ENCODE peak calls at places on chromosomes 16 and 17, in five cellular contexts. S is A549, A is left ventricle myocardium inferior, N is AG09309, F is DND-41. O is an unnamed sample.

GRCh38 chr16:84821728-84822676 is 2.2 kb downstream of the CRISPLD2 start:
- DNase-seq in S (no peak), N (no peak), A (no peak), F (no peak), O (no peak)

GRCh38 chr16:27221576-27222498 is 18.5 kb downstream of the KDM8 start:
- DNase-seq in A (peak; percentile 60), S (no peak), F (no peak), N (no peak), O (peak; percentile 67)

GRCh38 chr17:68860941-68861340 is 94.3 kb downstream of the ABCA8 start:
- DNase-seq in S (no peak), N (no peak), A (no peak), F (no peak), O (no peak)

GRCh38 chr16:22239131-22239805 is 33.2 kb downstream of the EEF2K start:
- DNase-seq in F (no peak), A (no peak), N (no peak), S (no peak), O (no peak)

GRCh38 chr17:64006361-64007088 is 8.4 kb downstream of the PRR29 start:
- DNase-seq in N (no peak), S (no peak), F (no peak), A (peak; percentile 75), O (no peak)

GRCh38 chr17:18177137-18177536 is 6.5 kb upstream of the ALKBH5 start:
- DNase-seq in N (no peak), A (no peak), F (no peak), S (no peak), O (no peak)

GRCh38 chr16:24645739-24646645 is 83.5 kb upstream of the TNRC6A start:
- DNase-seq in A (no peak), S (peak; percentile 90), F (no peak), N (peak; percentile 99), O (peak; percentile 99)

GRCh38 chr17:39792523-39793221 is 54.9 kb downstream of the GRB7 start:
- DNase-seq in A (no peak), S (no peak), N (no peak), F (no peak), O (no peak)

GRCh38 chr16:69924777-69925191 is 26.4 kb upstream of the CLEC18A start:
- DNase-seq in S (no peak), F (no peak), A (peak; percentile 69), N (peak; percentile 67), O (peak; percentile 85)

GRCh38 chr16:84117482-84117843 is 721 bp upstream of the MBTPS1 start:
- DNase-seq in S (peak; percentile 28), A (no peak), F (peak; percentile 52), N (no peak), O (peak; percentile 43)

GRCh38 chr17:45234641-45235040 is 13.0 kb downstream of the FMNL1 start:
- DNase-seq in F (peak; percentile 66), A (no peak), S (no peak), N (no peak), O (no peak)

GRCh38 chr17:43526886-43527648 is 19.1 kb downstream of the ETV4 start:
- DNase-seq in S (no peak), A (no peak), F (no peak), N (no peak), O (no peak)

DNA sequence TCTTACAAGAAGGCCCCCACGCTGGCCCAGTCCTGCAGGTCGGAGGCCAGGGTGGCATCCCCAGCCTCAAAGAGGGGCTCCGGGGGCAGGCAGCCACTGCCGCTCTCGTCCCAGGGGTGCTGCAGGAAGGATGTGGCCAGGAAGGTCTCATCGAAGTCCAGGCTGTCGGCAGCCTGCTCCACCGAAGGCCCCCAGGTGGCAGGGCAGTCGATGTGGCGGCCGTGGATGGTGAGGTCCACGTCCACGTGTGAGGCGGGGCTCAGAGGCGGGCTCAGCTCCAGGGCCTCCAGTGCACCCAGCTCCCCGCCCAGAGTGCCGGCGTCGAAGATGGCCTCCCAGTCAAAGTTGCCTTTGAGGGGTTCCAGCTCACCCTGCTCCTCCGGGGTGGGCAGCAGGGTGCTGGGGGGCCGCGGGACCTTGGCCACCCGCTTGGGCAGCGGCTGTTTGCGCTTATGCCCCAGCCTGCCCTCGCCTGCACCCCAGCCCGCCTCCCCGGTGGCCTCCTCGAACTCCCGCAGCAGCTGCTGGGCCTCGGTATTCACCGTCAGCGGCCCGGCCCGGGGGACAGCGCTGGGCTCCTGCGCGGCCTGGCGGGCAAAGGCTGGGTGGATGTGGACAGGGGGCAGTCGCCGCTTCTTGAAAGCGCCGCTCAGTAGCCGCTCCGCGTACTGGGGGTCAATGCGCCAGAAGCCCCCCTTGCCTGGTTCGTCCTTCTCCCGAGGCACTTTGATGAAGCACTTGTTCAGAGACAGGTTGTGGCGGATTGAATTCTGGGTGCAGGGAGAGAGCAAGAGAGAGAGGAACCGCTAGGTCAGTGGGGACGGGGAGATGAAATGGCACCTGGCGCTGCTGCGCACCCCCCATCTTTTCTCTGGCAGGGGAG is 3.5 kb downstream of the FOXJ1 start:
- DNase-seq in N (no peak), F (no peak), A (no peak), S (no peak), O (no peak)
- TF ChIP-seq CTCF in N (no peak), F (no peak), A (no peak), S (no peak), O (no peak)

GRCh38 chr16:2341456-2342447 is 1.2 kb upstream of the ABCA3 start:
- DNase-seq in F (no peak), A (peak; percentile 21), S (no peak), N (no peak), O (no peak)
- H3K4me3 ChIP-seq in F (no peak overlapping the region), A (peak overlapping the region; percentile 86), S (no peak overlapping the region), N (no peak overlapping the region), O (no peak overlapping the region)

GRCh38 chr16:30000768-30001631 is 5.0 kb downstream of the INO80E start:
- DNase-seq in S (no peak), N (no peak), F (no peak), A (no peak), O (no peak)
- TF ChIP-seq CTCF in S (no peak), N (peak; percentile 12), F (no peak), A (no peak), O (peak; percentile 21)

DNA sequence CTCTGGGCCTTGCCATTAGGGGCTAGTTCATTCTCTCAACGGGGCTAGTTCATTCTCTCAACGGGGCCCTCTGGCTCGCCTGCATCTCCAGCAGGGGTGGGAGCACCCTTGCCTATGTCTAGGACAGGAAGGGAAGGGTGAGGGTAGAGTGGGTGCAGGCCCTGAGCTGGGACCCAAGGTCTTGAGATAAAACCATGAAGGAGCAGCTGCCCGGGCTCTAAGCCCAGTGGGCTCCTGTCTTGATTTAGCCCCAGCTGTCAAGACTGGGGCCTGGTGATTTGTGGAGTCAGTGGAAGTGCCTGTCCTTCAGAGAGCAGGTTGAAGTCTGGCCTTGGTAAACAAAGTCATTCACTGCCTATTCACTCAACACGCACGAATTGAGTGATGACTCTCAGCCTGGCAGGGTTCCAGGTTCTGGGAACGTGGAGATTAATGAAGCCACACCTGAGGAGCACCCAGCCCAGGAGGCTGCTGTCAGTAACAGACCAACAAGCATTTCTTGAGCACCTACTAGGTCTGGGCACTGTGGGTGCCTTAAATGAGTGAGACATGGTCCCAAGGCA is 35.4 kb downstream of the WNT3 start:
- DNase-seq in F (no peak), N (no peak), S (no peak), A (no peak), O (no peak)
- H3K4me3 ChIP-seq in F (no peak overlapping the region), N (no peak overlapping the region), S (no peak overlapping the region), A (no peak overlapping the region), O (no peak overlapping the region)

DNA sequence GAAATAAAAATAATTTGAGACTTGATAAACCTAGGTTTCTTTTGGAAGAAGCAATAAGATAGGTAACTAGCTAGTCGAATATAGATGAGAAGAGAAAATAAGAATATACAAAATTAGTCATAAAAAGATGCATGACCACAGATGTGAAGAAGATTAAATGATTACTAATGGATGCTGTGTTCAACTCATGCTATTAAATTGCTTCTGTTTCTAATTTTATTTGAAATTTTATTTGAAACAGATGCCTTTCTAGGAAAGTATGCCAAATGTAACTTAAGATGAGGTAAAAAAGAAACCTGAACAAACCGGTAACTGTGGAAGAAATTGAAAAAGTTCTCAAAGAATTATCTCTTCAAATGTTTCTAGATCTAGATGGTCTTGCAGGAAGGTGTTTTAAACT is 91.6 kb downstream of the OR1D5 start:
- DNase-seq in S (no peak), A (no peak), N (no peak), F (no peak), O (no peak)
- TF ChIP-seq CTCF in S (no peak), A (no peak), N (no peak), F (no peak), O (no peak)

GRCh38 chr16:79662122-79662521 is 61.6 kb upstream of the MAF start:
- DNase-seq in N (no peak), F (no peak), S (no peak), A (no peak), O (no peak)

GRCh38 chr16:79664407-79664806 is 63.9 kb upstream of the MAF start:
- DNase-seq in A (no peak), F (no peak), S (no peak), N (no peak), O (no peak)

GRCh38 chr16:79661578-79661977 is 61.0 kb upstream of the MAF start:
- DNase-seq in F (no peak), N (no peak), S (no peak), A (no peak), O (no peak)

GRCh38 chr16:79665970-79666369 is 65.4 kb upstream of the MAF start:
- DNase-seq in A (no peak), N (no peak), F (no peak), S (no peak), O (no peak)

DNA sequence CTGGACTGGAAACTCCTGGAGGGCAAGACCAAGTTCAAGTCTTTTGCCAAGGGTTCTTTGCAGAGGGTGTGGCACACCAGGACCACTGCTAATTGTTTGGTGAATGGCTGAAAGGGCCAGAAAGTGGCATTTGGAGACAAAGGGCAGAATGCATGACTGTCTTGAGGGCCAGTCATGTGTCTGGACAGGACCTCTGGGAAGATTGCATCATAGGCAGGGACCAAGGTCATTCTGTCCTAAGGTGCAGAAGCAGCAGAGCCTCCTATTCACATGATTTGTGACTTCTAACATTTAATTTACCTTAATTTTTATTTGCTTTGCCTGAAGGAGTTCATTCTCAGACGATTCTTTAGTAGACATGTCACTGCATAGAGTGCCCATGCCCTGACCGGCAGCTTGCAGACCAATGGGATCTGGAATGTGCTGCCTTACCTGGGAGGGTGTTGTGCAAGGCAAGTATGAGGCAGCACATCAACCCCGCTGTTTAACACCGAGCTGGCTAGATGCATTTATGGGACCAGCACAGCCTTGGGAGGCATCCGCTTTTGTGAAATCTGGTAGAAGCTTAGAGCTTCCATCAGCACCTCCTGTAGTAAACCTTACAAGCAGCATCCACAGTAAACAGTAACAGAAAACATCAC is 62.3 kb upstream of the MAF start:
- DNase-seq in S (no peak), F (no peak), A (no peak), N (no peak), O (no peak)
- H3K4me3 ChIP-seq in S (no peak overlapping the region), F (no peak overlapping the region), A (no peak overlapping the region), N (no peak overlapping the region), O (no peak overlapping the region)

O was measured in choroid plexus epithelial cell.